ENCODE peak calls at places on chromosome 12, in ten cellular contexts. Z is OCI-LY7, H is SK-N-SH, G is neural progenitor cell, B is hepatocyte, M is mesenchymal stem cell, O is IMR-90, E is PC-9, P is PC-3, D is Karpas-422. S is an unnamed sample.

GRCh38 chr12:51082561-51083139 is 746 bp downstream of the CSRNP2 start:
- DNase-seq in Z (peak; percentile 43), G (no peak), D (peak; percentile 62), P (peak; percentile 32), B (no peak), O (peak; percentile 39), M (peak; percentile 79), H (no peak), E (no peak), S (peak; percentile 46)

GRCh38 chr12:50790081-50790480 is 26.2 kb downstream of the ATF1 start:
- DNase-seq in B (no peak), Z (no peak), O (no peak), H (no peak), P (no peak), M (peak; percentile 17), G (no peak), D (no peak), E (no peak), S (no peak)

GRCh38 chr12:104844123-104844522 is 114.0 kb downstream of the SLC41A2 start:
- DNase-seq in M (no peak), Z (no peak), O (no peak), B (no peak), E (no peak), G (no peak), H (no peak), D (no peak), P (no peak), S (no peak)

GRCh38 chr12:29610473-29611174 is 113.1 kb upstream of the OVCH1 start:
- DNase-seq in G (no peak), D (no peak), M (no peak), P (peak; percentile 22), B (no peak), E (no peak), Z (no peak), O (no peak), H (peak; percentile 4), S (peak; percentile 20)

GRCh38 chr12:130097342-130097741 is 64.9 kb upstream of the FZD10 start:
- DNase-seq in D (no peak), E (no peak), H (no peak), G (no peak), P (no peak), B (no peak), Z (no peak), M (no peak), O (no peak), S (no peak)

GRCh38 chr12:54968181-54968730 is 16.3 kb downstream of the TESPA1 start:
- DNase-seq in H (no peak), Z (no peak), G (no peak), M (no peak), D (no peak), B (no peak), O (no peak), P (no peak), E (no peak), S (no peak)

GRCh38 chr12:130483616-130484180 is 146.0 kb downstream of the PIWIL1 start:
- DNase-seq in Z (no peak), P (no peak), O (no peak), M (no peak), D (no peak), G (no peak), H (no peak), E (no peak), B (no peak), S (no peak)

GRCh38 chr12:104680070-104680469 is 223.3 kb downstream of the CHST11 start:
- DNase-seq in M (no peak), Z (peak; percentile 62), E (no peak), H (peak; percentile 27), B (no peak), P (peak; percentile 49), D (peak; percentile 75), O (peak; percentile 22), G (peak; percentile 23), S (no peak)

GRCh38 chr12:674272-674781 is 11.1 kb upstream of the NINJ2 start:
- DNase-seq in H (no peak), D (peak; percentile 72), E (no peak), M (no peak), O (peak; percentile 16), P (peak; percentile 5), Z (peak; percentile 71), G (no peak), B (no peak), S (no peak)

GRCh38 chr12:30967026-30967425 is 40.5 kb downstream of the TSPAN11 start:
- DNase-seq in G (no peak), E (no peak), Z (no peak), M (no peak), D (no peak), B (no peak), H (no peak), P (no peak), O (no peak), S (no peak)

GRCh38 chr12:92779902-92780301 is 77.1 kb downstream of the PLEKHG7 start:
- DNase-seq in Z (no peak), G (no peak), O (no peak), D (no peak), H (no peak), E (no peak), B (no peak), M (peak; percentile 29), P (no peak), S (no peak)

GRCh38 chr12:92573104-92573503 is 129.7 kb upstream of the PLEKHG7 start:
- DNase-seq in M (no peak), H (no peak), O (no peak), P (peak; percentile 71), B (no peak), G (no peak), D (no peak), E (no peak), Z (no peak), S (no peak)

GRCh38 chr12:45726594-45727300 is 2.8 kb upstream of the ARID2 start:
- DNase-seq in D (peak; percentile 63), H (peak; percentile 55), M (peak; percentile 59), B (peak; percentile 60), Z (peak; percentile 36), E (no peak), G (peak; percentile 59), O (peak; percentile 21), P (peak; percentile 39), S (peak; percentile 46)

GRCh38 chr12:51374346-51374745 is 16.9 kb downstream of the GALNT6 start:
- DNase-seq in Z (no peak), E (no peak), O (no peak), P (no peak), M (no peak), H (no peak), G (no peak), D (no peak), B (no peak), S (peak; percentile 36)

GRCh38 chr12:53051881-53052412 is 2.1 kb downstream of the TNS2 start:
- DNase-seq in H (no peak), E (no peak), O (no peak), P (no peak), M (no peak), D (no peak), G (no peak), Z (no peak), B (no peak), S (no peak)

GRCh38 chr12:108039794-108040193 is 89.3 kb upstream of the WSCD2 start:
- DNase-seq in H (no peak), Z (no peak), G (no peak), P (no peak), M (no peak), E (no peak), B (no peak), D (no peak), O (no peak), S (no peak)

DNA sequence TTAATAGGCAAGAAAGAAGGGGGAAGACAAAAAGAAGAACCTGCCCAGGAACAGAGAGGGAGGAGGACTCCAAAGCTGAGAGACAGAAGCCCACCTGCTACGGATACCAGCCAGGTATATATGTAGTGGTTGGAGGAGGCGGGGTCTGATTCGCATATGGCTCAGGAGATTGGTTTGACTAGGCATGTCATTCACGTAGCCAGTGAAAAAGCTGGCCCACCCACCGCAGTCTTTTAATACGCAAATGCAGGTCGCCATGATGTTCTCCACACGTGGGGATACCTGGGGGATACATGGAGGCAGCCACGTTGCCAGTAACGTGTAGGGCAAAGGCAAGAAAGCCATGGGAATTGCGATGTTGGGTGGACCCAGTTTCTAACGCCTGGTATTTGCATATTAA is 73.2 kb downstream of the NTS start:
- DNase-seq in H (no peak), P (no peak), M (no peak), B (no peak), E (no peak), D (no peak), Z (no peak), O (no peak), G (no peak), S (no peak)
- H3K27ac ChIP-seq in H (no peak overlapping the region), P (no peak overlapping the region), M (no peak overlapping the region), B (no peak overlapping the region), E (no peak overlapping the region), D (no peak overlapping the region), Z (no peak overlapping the region), O (no peak overlapping the region), G (no peak overlapping the region), S (no peak overlapping the region)

GRCh38 chr12:122063691-122064033 is 14.9 kb upstream of the MLXIP start:
- DNase-seq in B (no peak), G (no peak), M (no peak), E (no peak), D (no peak), Z (no peak), H (peak; percentile 38), P (no peak), O (no peak), S (no peak)
- H2AFZ ChIP-seq in B (no peak overlapping the region), G (no peak overlapping the region), M (no peak overlapping the region), E (peak overlapping the region; percentile 74), D (no peak overlapping the region), Z (no peak overlapping the region), H (no peak overlapping the region), P (peak overlapping the region; percentile 63), O (peak overlapping the region; percentile 90), S (no peak overlapping the region)

DNA sequence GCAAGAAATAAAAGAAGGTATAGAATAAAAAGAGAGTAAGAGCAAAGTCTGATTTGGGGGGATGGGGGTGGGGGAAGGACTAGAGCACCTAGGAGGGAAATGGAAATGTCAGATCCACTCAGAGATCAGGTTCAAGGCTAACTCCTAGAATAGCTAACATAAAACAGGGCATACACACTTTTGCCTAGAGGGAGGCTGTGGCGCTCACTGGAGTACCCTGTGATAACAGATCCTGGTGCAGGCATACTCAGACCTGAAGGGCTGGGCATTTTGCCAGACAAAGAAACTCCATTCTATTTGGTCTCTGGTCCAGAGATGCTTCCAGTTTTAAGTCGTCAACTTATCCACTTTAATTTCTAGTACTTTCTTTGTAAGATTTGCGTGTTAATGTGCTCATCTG is 5.8 kb downstream of the CTDSP2 start:
- DNase-seq in H (peak; percentile 80), P (no peak), Z (no peak), G (no peak), M (peak; percentile 44), B (peak; percentile 59), O (peak; percentile 50), E (no peak), D (no peak), S (peak; percentile 44)
- H3K27ac ChIP-seq in H (peak overlapping the region; percentile 32), P (no peak overlapping the region), Z (no peak overlapping the region), G (no peak overlapping the region), M (no peak overlapping the region), B (peak overlapping the region; percentile 14), O (no peak overlapping the region), E (no peak overlapping the region), D (no peak overlapping the region), S (no peak overlapping the region)

DNA sequence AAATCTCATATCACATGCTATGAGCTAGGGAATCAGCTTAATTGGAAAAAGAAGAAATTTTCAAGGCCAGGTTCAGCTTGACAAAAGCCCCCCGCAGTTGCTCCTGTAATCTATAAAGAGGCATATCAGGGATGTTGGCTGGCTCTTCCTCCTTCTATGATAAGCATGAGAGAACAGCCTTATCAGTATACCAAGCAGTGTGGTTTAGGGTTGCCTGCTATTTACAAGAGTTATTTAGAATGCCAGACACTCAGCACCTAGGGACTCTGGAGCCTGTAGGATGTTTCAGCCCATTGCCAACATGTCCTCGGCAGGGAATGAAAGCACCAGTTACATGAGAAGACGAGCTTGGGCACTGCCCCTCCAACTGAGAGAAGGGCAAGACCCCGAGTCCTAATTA is 89.5 kb upstream of the TMPO start:
- DNase-seq in Z (no peak), H (no peak), B (no peak), P (no peak), D (no peak), G (no peak), E (no peak), M (no peak), O (no peak), S (no peak)
- H2AFZ ChIP-seq in Z (no peak overlapping the region), H (no peak overlapping the region), B (no peak overlapping the region), P (no peak overlapping the region), D (no peak overlapping the region), G (no peak overlapping the region), E (no peak overlapping the region), M (no peak overlapping the region), O (peak overlapping the region; percentile 51), S (no peak overlapping the region)

S was measured in fibroblast of lung.